ENCODE peak calls at places on chromosomes 16 and 17, in eight cellular contexts. F, E, M, Y, S, X, U and L are unnamed samples.

GRCh38 chr17:66021757-66022156 is 170.2 kb downstream of the CEP112 start:
- DNase-seq in E (no peak), Y (no peak), X (no peak), M (no peak), U (no peak), F (peak; percentile 4), S (peak; percentile 29), L (peak; percentile 4)

GRCh38 chr17:47286198-47286914 is 32.7 kb downstream of the ITGB3 start:
- DNase-seq in S (no peak), X (no peak), U (no peak), E (peak; percentile 68), M (no peak), F (peak; percentile 18), Y (no peak), L (no peak)

GRCh38 chr17:28925912-28926365 is 23.1 kb upstream of the DHRS13 start:
- DNase-seq in U (no peak), M (no peak), E (peak; percentile 90), Y (no peak), F (no peak), S (no peak), X (no peak), L (peak; percentile 74)

GRCh38 chr16:47063011-47063724 is 80.6 kb downstream of the NETO2 start:
- DNase-seq in E (no peak), F (no peak), S (no peak), M (no peak), Y (no peak), U (no peak), X (no peak), L (no peak)

GRCh38 chr16:10103096-10103495 is 79.1 kb downstream of the GRIN2A start:
- DNase-seq in M (no peak), F (no peak), E (peak; percentile 12), U (no peak), S (no peak), Y (no peak), X (no peak), L (peak; percentile 30)

GRCh38 chr17:39152134-39152884 is 872 bp upstream of the PLXDC1 start:
- DNase-seq in X (peak; percentile 52), U (peak; percentile 28), Y (peak; percentile 62), E (no peak), S (no peak), F (no peak), M (peak; percentile 54), L (no peak)

GRCh38 chr16:71387045-71387871 is 28.7 kb downstream of the CALB2 start:
- DNase-seq in M (no peak), S (peak; percentile 75), E (no peak), U (no peak), X (no peak), Y (peak; percentile 57), F (peak; percentile 44), L (no peak)

GRCh38 chr17:17032131-17032692 is 10.0 kb upstream of the MPRIP start:
- DNase-seq in F (no peak), S (no peak), X (peak; percentile 85), M (peak; percentile 69), U (no peak), Y (peak; percentile 18), E (peak; percentile 97), L (peak; percentile 95)

GRCh38 chr17:1217030-1217429 is 37.2 kb upstream of the ABR start:
- DNase-seq in E (no peak), F (peak; percentile 35), M (no peak), Y (peak; percentile 25), S (no peak), X (no peak), U (no peak), L (no peak)

GRCh38 chr17:57665696-57666095 is 79.4 kb downstream of the CCDC182 start:
- DNase-seq in F (no peak), E (no peak), S (peak; percentile 41), U (no peak), X (no peak), M (no peak), Y (peak; percentile 26), L (no peak)

GRCh38 chr17:32335647-32336046 is 6.3 kb downstream of the C17orf75 start:
- DNase-seq in E (peak; percentile 77), Y (no peak), U (no peak), M (no peak), F (no peak), S (no peak), X (no peak), L (no peak)

GRCh38 chr17:64115871-64116534 is 13.9 kb downstream of the ERN1 start:
- DNase-seq in M (no peak), X (no peak), U (no peak), S (no peak), F (no peak), E (peak; percentile 91), Y (no peak), L (peak; percentile 95)

GRCh38 chr17:32319548-32319905 is 22.4 kb downstream of the C17orf75 start:
- DNase-seq in Y (peak; percentile 79), S (peak; percentile 90), X (peak; percentile 89), M (peak; percentile 79), E (peak; percentile 72), U (peak; percentile 38), F (peak; percentile 82), L (peak; percentile 74)

GRCh38 chr16:24988593-24989338 is 26.4 kb downstream of the ARHGAP17 start:
- DNase-seq in U (peak; percentile 6), X (peak; percentile 57), E (peak; percentile 88), M (peak; percentile 83), Y (no peak), S (no peak), F (peak; percentile 38), L (peak; percentile 92)

GRCh38 chr17:67244621-67245072 is 349 bp downstream of the HELZ start:
- DNase-seq in Y (no peak), S (peak; percentile 56), U (no peak), M (peak; percentile 46), E (no peak), X (peak; percentile 83), F (no peak), L (no peak)

GRCh38 chr17:41547921-41548843 is 20.1 kb upstream of the KRT19 start:
- DNase-seq in X (peak; percentile 67), Y (no peak), U (peak; percentile 96), M (peak; percentile 76), F (no peak), E (peak; percentile 100), S (no peak), L (peak; percentile 95)

GRCh38 chr16:495127-495748 is 32.3 kb upstream of the CAPN15 start:
- DNase-seq in U (no peak), X (peak; percentile 69), F (peak; percentile 24), Y (peak; percentile 42), M (peak; percentile 54), E (peak; percentile 58), S (peak; percentile 88), L (peak; percentile 45)

GRCh38 chr17:48720263-48721008 is 1.9 kb downstream of the PRAC1 start:
- DNase-seq in M (no peak), Y (peak; percentile 16), S (no peak), F (no peak), X (no peak), E (no peak), U (no peak), L (peak; percentile 55)

GRCh38 chr17:28390123-28390522 is 15.9 kb downstream of the SLC46A1 start:
- DNase-seq in U (no peak), Y (no peak), F (no peak), S (no peak), X (no peak), M (no peak), E (no peak), L (no peak)

GRCh38 chr16:66057056-66057455 is 309.4 kb upstream of the CDH5 start:
- DNase-seq in S (no peak), U (no peak), F (no peak), E (no peak), X (no peak), M (no peak), Y (no peak), L (no peak)

GRCh38 chr16:66050991-66051390 is 315.5 kb upstream of the CDH5 start:
- DNase-seq in F (no peak), U (no peak), M (no peak), E (no peak), Y (no peak), S (no peak), X (no peak), L (no peak)

GRCh38 chr16:66052745-66053144 is 313.7 kb upstream of the CDH5 start:
- DNase-seq in X (no peak), F (no peak), S (no peak), M (no peak), E (no peak), Y (no peak), U (no peak), L (no peak)

GRCh38 chr16:66058181-66058580 is 308.3 kb upstream of the CDH5 start:
- DNase-seq in U (no peak), S (no peak), X (no peak), E (peak; percentile 63), M (peak; percentile 44), Y (no peak), F (no peak), L (no peak)

DNA sequence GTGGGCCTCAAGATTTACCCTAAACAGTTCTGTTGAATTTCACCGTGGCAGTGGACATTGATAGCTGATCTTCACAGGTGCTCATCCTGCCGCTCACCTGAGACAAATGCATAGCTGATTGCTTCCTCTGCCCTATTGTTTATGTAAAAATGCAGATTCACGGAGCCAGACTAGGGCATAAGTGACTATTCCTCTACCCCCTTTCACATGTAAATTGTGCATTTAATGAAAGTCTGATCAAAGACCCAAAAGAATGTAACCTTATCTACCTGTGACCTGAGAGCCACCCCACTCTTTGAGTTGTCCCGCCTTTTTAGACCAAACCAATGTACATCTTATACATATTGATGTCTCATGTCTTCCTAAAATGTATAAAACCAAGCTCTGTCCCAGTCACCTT is 312.4 kb upstream of the CDH5 start:
- DNase-seq in S (peak; percentile 31), Y (no peak), U (no peak), F (no peak), E (no peak), X (no peak), M (no peak), L (no peak)
- TF ChIP-seq EZH2phosphoT487 in S (no peak), Y (no peak), U (no peak), F (no peak), E (no peak), X (no peak), M (no peak), L (no peak)

DNA sequence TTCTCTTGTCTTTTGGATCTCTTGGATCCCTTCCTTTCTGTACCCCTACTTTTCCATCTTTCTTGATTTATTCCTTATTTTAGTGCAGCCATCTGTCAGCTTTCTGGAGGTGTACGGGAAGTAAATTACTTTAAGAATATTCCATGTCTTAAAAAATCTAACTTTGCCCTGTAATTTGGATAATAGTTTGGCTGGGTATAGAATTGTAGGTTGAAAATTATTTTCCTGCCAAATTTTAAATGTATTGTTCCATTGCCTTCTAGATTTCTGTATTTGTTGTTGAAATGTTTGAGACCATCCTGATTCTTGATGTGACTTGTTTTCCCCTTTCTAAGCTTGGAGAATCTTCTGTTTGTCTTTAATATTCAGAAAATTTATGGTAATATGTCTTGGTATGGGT is 2.1 kb downstream of the DDX19B start:
- DNase-seq in F (no peak), S (no peak), Y (no peak), E (no peak), M (no peak), X (no peak), U (no peak), L (no peak)
- TF ChIP-seq EZH2phosphoT487 in F (no peak), S (no peak), Y (no peak), E (no peak), M (no peak), X (no peak), U (no peak), L (no peak)

GRCh38 chr16:78748471-78748929 is 649.0 kb downstream of the WWOX start:
- DNase-seq in X (peak; percentile 51), U (no peak), F (no peak), E (no peak), S (no peak), M (no peak), Y (no peak), L (no peak)
- TF ChIP-seq EZH2phosphoT487 in X (no peak), U (no peak), F (no peak), E (no peak), S (no peak), M (no peak), Y (no peak), L (no peak)

GRCh38 chr17:4534928-4535666 is 20.1 kb downstream of the MYBBP1A start:
- DNase-seq in Y (no peak), S (peak; percentile 43), E (no peak), X (no peak), M (no peak), F (no peak), U (no peak), L (no peak)
- TF ChIP-seq EZH2phosphoT487 in Y (no peak), S (no peak), E (no peak), X (no peak), M (no peak), F (no peak), U (no peak), L (no peak)